ENCODE peak calls at places on chromosomes 1 and 21, in ten cellular contexts. E is activated CD4-positive, alpha-beta T cell treated with anti-CD3 and anti-CD28 coated beads for 24 hours; G is stimulated activated CD8-positive, alpha-beta memory T cell treated with anti-CD3 and anti-CD28 coated beads, Interleukin-4, amount 100 ng/mL, for 24 hours; X is retina; Y is GM18507; L is fibroblast of mammary gland; Q is ecto neural progenitor cell; Z is breast epithelium; V is HFFc6; F is effector CD8-positive, alpha-beta T cell. M is an unnamed sample.

GRCh38 chr21:42039470-42039901 is 29.3 kb upstream of the ZBTB21 start:
- DNase-seq in E (no peak), G (no peak), X (no peak), Y (no peak), L (peak), Q (no peak), Z (peak), V (peak), F (no peak), M (no peak)

GRCh38 chr1:43054961-43055360 is 96.3 kb upstream of the SLC2A1 start:
- DNase-seq in E (no peak), G (no peak), X (no peak), Y (no peak), L (no peak), Q (no peak), Z (no peak), V (no peak), F (no peak), M (no peak)

GRCh38 chr1:176794897-176795508 is 332.0 kb downstream of the PAPPA2 start:
- DNase-seq in E (no peak), G (no peak), X (no peak), Y (no peak), L (no peak), Q (no peak), Z (no peak), V (no peak), F (no peak), M (no peak)

GRCh38 chr1:162373072-162373427 is 3.6 kb downstream of the SPATA46 start:
- DNase-seq in E (no peak), G (no peak), X (no peak), Y (no peak), L (no peak), Q (no peak), Z (no peak), V (no peak), F (no peak), M (no peak)

GRCh38 chr1:39398278-39399010 is 93.0 kb upstream of the BMP8A start:
- DNase-seq in E (peak), G (no peak), X (peak), Y (no peak), L (peak), Q (no peak), Z (peak), V (peak), F (no peak), M (no peak)

GRCh38 chr21:35294231-35294898 is 245.3 kb upstream of the RUNX1 start:
- DNase-seq in E (no peak), G (no peak), X (no peak), Y (no peak), L (no peak), Q (no peak), Z (peak), V (no peak), F (no peak), M (no peak)

GRCh38 chr1:209455133-209455532 is 128.4 kb upstream of the CAMK1G start:
- DNase-seq in E (no peak), G (no peak), X (peak), Y (no peak), L (peak), Q (no peak), Z (no peak), V (peak), F (no peak), M (no peak)

GRCh38 chr1:240878631-240879030 is 266.7 kb upstream of the GREM2 start:
- DNase-seq in E (no peak), G (no peak), X (no peak), Y (no peak), L (peak), Q (no peak), Z (no peak), V (peak), F (no peak), M (no peak)

GRCh38 chr1:186983327-186983726 is 154.6 kb downstream of the PLA2G4A start:
- DNase-seq in E (no peak), G (no peak), X (peak), Y (no peak), L (peak), Q (no peak), Z (no peak), V (no peak), F (no peak), M (no peak)

GRCh38 chr1:180360333-180361075 is 130.4 kb downstream of the LHX4 start:
- DNase-seq in E (no peak), G (no peak), X (no peak), Y (no peak), L (peak), Q (no peak), Z (no peak), V (peak), F (no peak), M (no peak)

GRCh38 chr1:46535063-46535462 is 16.4 kb downstream of the KNCN start:
- DNase-seq in E (no peak), G (no peak), X (no peak), Y (no peak), L (peak), Q (no peak), Z (no peak), V (no peak), F (no peak), M (no peak)

GRCh38 chr1:11736746-11737639 is 1.1 kb downstream of the AGTRAP start:
- DNase-seq in E (peak), G (no peak), X (peak), Y (no peak), L (peak), Q (peak), Z (no peak), V (peak), F (peak), M (no peak)

GRCh38 chr1:183002797-183003594 is 20.2 kb upstream of the LAMC1 start:
- DNase-seq in E (no peak), G (no peak), X (no peak), Y (no peak), L (peak), Q (no peak), Z (no peak), V (no peak), F (no peak), M (no peak)

GRCh38 chr1:146034976-146035469 is 13.5 kb upstream of the HJV start:
- DNase-seq in E (no peak), G (no peak), X (no peak), Y (no peak), L (peak), Q (no peak), Z (no peak), V (no peak), F (no peak), M (no peak)